ENCODE peak calls at places on chromosomes 7 and 10, in four cellular contexts. One of them, this sample, is unnamed.
A peak's percentile ranks its signal among the peaks of the same experiment; 100 is the strongest.

GRCh38 chr7:50791921-50792341 is 9.2 kb upstream of the GRB10 start:
- DNase-seq in prostate gland: peak; percentile 38
- DNase-seq in RWPE2: no peak
- DNase-seq in upper lobe of right lung: no peak
- DNase-seq in this sample: no peak

GRCh38 chr7:21383217-21383832 is 44.6 kb upstream of the SP4 start:
- DNase-seq in upper lobe of right lung: no peak
- DNase-seq in RWPE2: no peak
- DNase-seq in prostate gland: no peak
- DNase-seq in this sample: no peak

GRCh38 chr7:151174246-151175046 is 7.0 kb upstream of the GBX1 start:
- DNase-seq in prostate gland: no peak
- DNase-seq in upper lobe of right lung: no peak
- DNase-seq in RWPE2: no peak
- DNase-seq in this sample: peak; percentile 28

GRCh38 chr7:150739045-150739432 is 1.8 kb downstream of the GIMAP5 start:
- DNase-seq in prostate gland: no peak
- DNase-seq in RWPE2: no peak
- DNase-seq in upper lobe of right lung: no peak
- DNase-seq in this sample: no peak

GRCh38 chr7:34181271-34181958 is 276.1 kb downstream of the BMPER start:
- DNase-seq in RWPE2: no peak
- DNase-seq in upper lobe of right lung: no peak
- DNase-seq in prostate gland: no peak
- DNase-seq in this sample: no peak

GRCh38 chr7:18753972-18754610 is 258.5 kb downstream of the HDAC9 start:
- DNase-seq in RWPE2: no peak
- DNase-seq in prostate gland: no peak
- DNase-seq in upper lobe of right lung: no peak
- DNase-seq in this sample: no peak

GRCh38 chr10:43229208-43230061 is 37.4 kb downstream of the RASGEF1A start:
- DNase-seq in prostate gland: no peak
- DNase-seq in upper lobe of right lung: peak; percentile 73
- DNase-seq in RWPE2: peak; percentile 47
- DNase-seq in this sample: no peak

GRCh38 chr7:69706070-69706469 is 107.8 kb downstream of the AUTS2 start:
- DNase-seq in prostate gland: no peak
- DNase-seq in upper lobe of right lung: no peak
- DNase-seq in RWPE2: no peak
- DNase-seq in this sample: no peak

GRCh38 chr10:31866118-31866670 is 62.4 kb downstream of the ARHGAP12 start:
- DNase-seq in prostate gland: no peak
- DNase-seq in RWPE2: no peak
- DNase-seq in upper lobe of right lung: no peak
- DNase-seq in this sample: no peak

GRCh38 chr7:29626730-29627129 is 63.1 kb downstream of the PRR15 start:
- DNase-seq in upper lobe of right lung: no peak
- DNase-seq in RWPE2: no peak
- DNase-seq in prostate gland: no peak
- DNase-seq in this sample: no peak

GRCh38 chr7:15555385-15555859 is 6.4 kb downstream of the AGMO start:
- DNase-seq in RWPE2: no peak
- DNase-seq in upper lobe of right lung: no peak
- DNase-seq in prostate gland: no peak
- DNase-seq in this sample: no peak

GRCh38 chr10:84196941-84197340 is 2.6 kb downstream of the CDHR1 start:
- DNase-seq in upper lobe of right lung: peak; percentile 50
- DNase-seq in prostate gland: no peak
- DNase-seq in RWPE2: no peak
- DNase-seq in this sample: no peak

GRCh38 chr7:92427193-92427592 is 20.1 kb upstream of the GATAD1 start:
- DNase-seq in RWPE2: no peak
- DNase-seq in upper lobe of right lung: no peak
- DNase-seq in prostate gland: no peak
- DNase-seq in this sample: no peak

GRCh38 chr7:82501256-82501815 is 57.8 kb upstream of the CACNA2D1 start:
- DNase-seq in RWPE2: no peak
- DNase-seq in prostate gland: no peak
- DNase-seq in upper lobe of right lung: no peak
- DNase-seq in this sample: no peak

GRCh38 chr7:46811529-46811928 is 770.4 kb downstream of the TNS3 start:
- DNase-seq in RWPE2: no peak
- DNase-seq in prostate gland: no peak
- DNase-seq in upper lobe of right lung: no peak
- DNase-seq in this sample: no peak

GRCh38 chr10:1778570-1778969 is 41.2 kb upstream of the ADARB2 start:
- DNase-seq in RWPE2: no peak
- DNase-seq in upper lobe of right lung: no peak
- DNase-seq in prostate gland: no peak
- DNase-seq in this sample: no peak

GRCh38 chr10:63702107-63702506 is 180.9 kb downstream of the REEP3 start:
- DNase-seq in RWPE2: no peak
- DNase-seq in upper lobe of right lung: no peak
- DNase-seq in prostate gland: no peak
- DNase-seq in this sample: no peak

GRCh38 chr7:40437498-40437897 is 302.7 kb downstream of the SUGCT start:
- DNase-seq in RWPE2: no peak
- DNase-seq in prostate gland: no peak
- DNase-seq in upper lobe of right lung: no peak
- DNase-seq in this sample: no peak

GRCh38 chr7:98276241-98276761 is 5.2 kb upstream of the BRI3 start:
- DNase-seq in prostate gland: peak; percentile 71
- DNase-seq in RWPE2: no peak
- DNase-seq in upper lobe of right lung: no peak
- DNase-seq in this sample: no peak

GRCh38 chr7:7183061-7183832 is 903 bp downstream of the C1GALT1 start:
- DNase-seq in RWPE2: peak; percentile 58
- DNase-seq in prostate gland: peak; percentile 54
- DNase-seq in upper lobe of right lung: peak; percentile 87
- DNase-seq in this sample: peak; percentile 59

GRCh38 chr7:98251251-98251843 is 685 bp downstream of the TECPR1 start:
- DNase-seq in prostate gland: peak; percentile 49
- DNase-seq in RWPE2: no peak
- DNase-seq in upper lobe of right lung: peak; percentile 81
- DNase-seq in this sample: peak; percentile 46

GRCh38 chr10:78805176-78805575 is 263.6 kb upstream of the ZMIZ1 start:
- DNase-seq in upper lobe of right lung: no peak
- DNase-seq in RWPE2: no peak
- DNase-seq in prostate gland: peak; percentile 84
- DNase-seq in this sample: no peak

GRCh38 chr10:20257422-20257821 is 441.2 kb downstream of the PLXDC2 start:
- DNase-seq in upper lobe of right lung: no peak
- DNase-seq in RWPE2: no peak
- DNase-seq in prostate gland: no peak
- DNase-seq in this sample: no peak

GRCh38 chr7:128726031-128726430 is 13.1 kb upstream of the CALU start:
- DNase-seq in RWPE2: no peak
- DNase-seq in prostate gland: no peak
- DNase-seq in upper lobe of right lung: no peak
- DNase-seq in this sample: no peak

GRCh38 chr7:84247591-84247990 is 53.0 kb upstream of the SEMA3A start:
- DNase-seq in RWPE2: no peak
- DNase-seq in prostate gland: no peak
- DNase-seq in upper lobe of right lung: no peak
- DNase-seq in this sample: no peak

GRCh38 chr7:20121404-20121803 is 95.8 kb downstream of the MACC1 start:
- DNase-seq in upper lobe of right lung: no peak
- DNase-seq in RWPE2: no peak
- DNase-seq in prostate gland: no peak
- DNase-seq in this sample: no peak

GRCh38 chr10:29160110-29160669 is 128.7 kb upstream of the LYZL1 start:
- DNase-seq in prostate gland: no peak
- DNase-seq in upper lobe of right lung: no peak
- DNase-seq in RWPE2: peak; percentile 73
- DNase-seq in this sample: no peak

GRCh38 chr7:99599836-99600235 is 1.8 kb downstream of the TMEM225B start:
- DNase-seq in upper lobe of right lung: no peak
- DNase-seq in RWPE2: no peak
- DNase-seq in prostate gland: no peak
- DNase-seq in this sample: no peak

GRCh38 chr10:80471715-80472233 is 17.7 kb downstream of the TSPAN14 start:
- DNase-seq in upper lobe of right lung: no peak
- DNase-seq in prostate gland: no peak
- DNase-seq in RWPE2: peak; percentile 98
- DNase-seq in this sample: no peak

GRCh38 chr10:79146611-79147130 is 77.9 kb downstream of the ZMIZ1 start:
- DNase-seq in prostate gland: peak; percentile 61
- DNase-seq in RWPE2: no peak
- DNase-seq in upper lobe of right lung: peak; percentile 85
- DNase-seq in this sample: no peak

GRCh38 chr10:114272696-114273095 is 33.6 kb downstream of the VWA2 start:
- DNase-seq in RWPE2: no peak
- DNase-seq in upper lobe of right lung: peak; percentile 15
- DNase-seq in prostate gland: no peak
- DNase-seq in this sample: no peak

GRCh38 chr7:66950763-66951162 is 29.7 kb downstream of the TMEM248 start:
- DNase-seq in RWPE2: peak; percentile 17
- DNase-seq in prostate gland: no peak
- DNase-seq in upper lobe of right lung: no peak
- DNase-seq in this sample: no peak

GRCh38 chr10:17344206-17344605 is 110.2 kb downstream of the ST8SIA6 start:
- DNase-seq in prostate gland: no peak
- DNase-seq in upper lobe of right lung: no peak
- DNase-seq in RWPE2: no peak
- DNase-seq in this sample: no peak

GRCh38 chr10:30493609-30494530 is 59.9 kb downstream of the MAP3K8 start:
- DNase-seq in upper lobe of right lung: peak; percentile 73
- DNase-seq in prostate gland: no peak
- DNase-seq in RWPE2: no peak
- DNase-seq in this sample: no peak
- TF ChIP-seq CTCF in upper lobe of right lung: peak; percentile 12
- TF ChIP-seq CTCF in prostate gland: no peak
- TF ChIP-seq CTCF in RWPE2: no peak
- TF ChIP-seq CTCF in this sample: peak; percentile 18

DNA sequence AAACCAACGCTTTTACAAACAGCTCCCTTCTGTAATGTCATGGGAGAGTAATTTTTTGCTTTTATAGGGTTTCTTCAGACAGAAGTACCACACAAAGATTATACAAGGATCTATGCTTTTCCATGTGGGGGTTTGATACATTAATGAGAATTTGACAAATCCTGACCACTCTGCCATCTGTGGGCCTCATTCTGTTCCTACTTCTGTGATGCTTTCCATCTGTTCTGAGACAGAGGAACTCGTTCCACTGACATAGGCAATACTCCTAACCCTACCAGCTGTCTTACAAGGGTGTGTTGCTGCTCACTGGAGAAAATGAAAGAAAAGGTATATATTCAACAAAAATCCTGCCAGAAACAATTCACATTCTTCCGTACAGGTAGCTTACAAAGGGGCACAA is 59.4 kb upstream of the NAMPT start:
- DNase-seq in upper lobe of right lung: no peak
- DNase-seq in prostate gland: no peak
- DNase-seq in RWPE2: no peak
- DNase-seq in this sample: no peak
- TF ChIP-seq CTCF in upper lobe of right lung: no peak
- TF ChIP-seq CTCF in prostate gland: no peak
- TF ChIP-seq CTCF in RWPE2: no peak
- TF ChIP-seq CTCF in this sample: no peak

GRCh38 chr7:107387077-107387476 is 82.8 kb upstream of the GPR22 start:
- DNase-seq in RWPE2: no peak
- DNase-seq in prostate gland: no peak
- DNase-seq in upper lobe of right lung: no peak
- DNase-seq in this sample: no peak

GRCh38 chr7:107386543-107386900 is 83.3 kb upstream of the GPR22 start:
- DNase-seq in prostate gland: no peak
- DNase-seq in RWPE2: no peak
- DNase-seq in upper lobe of right lung: no peak
- DNase-seq in this sample: no peak

GRCh38 chr7:107383203-107383602 is 86.7 kb upstream of the GPR22 start:
- DNase-seq in RWPE2: no peak
- DNase-seq in prostate gland: no peak
- DNase-seq in upper lobe of right lung: no peak
- DNase-seq in this sample: no peak

GRCh38 chr7:107381453-107381852 is 88.4 kb upstream of the GPR22 start:
- DNase-seq in upper lobe of right lung: no peak
- DNase-seq in prostate gland: no peak
- DNase-seq in RWPE2: no peak
- DNase-seq in this sample: no peak

GRCh38 chr7:107384025-107384424 is 85.8 kb upstream of the GPR22 start:
- DNase-seq in RWPE2: no peak
- DNase-seq in prostate gland: no peak
- DNase-seq in upper lobe of right lung: no peak
- DNase-seq in this sample: no peak
- TF ChIP-seq CTCF in RWPE2: no peak
- TF ChIP-seq CTCF in prostate gland: no peak
- TF ChIP-seq CTCF in upper lobe of right lung: no peak
- TF ChIP-seq CTCF in this sample: no peak

GRCh38 chr7:31646969-31647368 is 40.0 kb upstream of the PPP1R17 start:
- DNase-seq in prostate gland: no peak
- DNase-seq in RWPE2: no peak
- DNase-seq in upper lobe of right lung: no peak
- DNase-seq in this sample: no peak

GRCh38 chr7:31642681-31643115 is 44.3 kb upstream of the PPP1R17 start:
- DNase-seq in upper lobe of right lung: no peak
- DNase-seq in RWPE2: no peak
- DNase-seq in prostate gland: no peak
- DNase-seq in this sample: no peak

GRCh38 chr7:31651234-31651633 is 35.8 kb upstream of the PPP1R17 start:
- DNase-seq in prostate gland: no peak
- DNase-seq in upper lobe of right lung: no peak
- DNase-seq in RWPE2: no peak
- DNase-seq in this sample: no peak

GRCh38 chr7:31651800-31652326 is 35.2 kb upstream of the PPP1R17 start:
- DNase-seq in upper lobe of right lung: no peak
- DNase-seq in RWPE2: no peak
- DNase-seq in prostate gland: no peak
- DNase-seq in this sample: no peak

DNA sequence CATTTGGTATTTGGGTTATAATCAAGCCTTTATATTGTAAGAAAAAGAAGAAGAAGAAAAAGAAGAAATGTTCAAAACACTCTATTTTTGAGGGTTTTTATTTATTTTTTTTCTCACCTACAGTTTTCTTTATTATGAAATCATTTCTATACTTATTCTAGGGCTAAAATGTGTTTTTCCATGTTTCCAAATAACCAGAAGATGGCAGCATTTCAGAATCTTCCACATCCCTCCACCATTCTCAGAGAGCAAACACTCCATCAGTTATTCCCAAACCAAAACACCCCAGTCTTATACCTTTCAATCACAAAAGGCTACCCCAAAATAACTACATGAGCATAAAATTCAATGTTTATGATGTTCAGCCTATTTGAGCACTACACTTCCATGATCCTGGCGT is 38.7 kb upstream of the PPP1R17 start:
- DNase-seq in prostate gland: no peak
- DNase-seq in upper lobe of right lung: no peak
- DNase-seq in RWPE2: no peak
- DNase-seq in this sample: no peak
- TF ChIP-seq CTCF in prostate gland: no peak
- TF ChIP-seq CTCF in upper lobe of right lung: peak; percentile 32
- TF ChIP-seq CTCF in RWPE2: peak; percentile 41
- TF ChIP-seq CTCF in this sample: no peak

This sample was measured in GM13976.